ENCODE peak calls at places on chromosomes 16 and 17, in nine cellular contexts. O, X, C, Q, U, T, I, V and F are unnamed samples.

GRCh38 chr17:78605429-78605828 is 28.2 kb upstream of the DNAH17 start:
- DNase-seq in T (no peak), O (no peak), I (no peak), V (no peak), C (no peak), U (no peak), Q (no peak), X (no peak), F (no peak)

GRCh38 chr16:81544691-81545365 is 100.2 kb downstream of the CMIP start:
- DNase-seq in T (no peak), V (no peak), U (no peak), C (no peak), X (no peak), I (no peak), Q (no peak), O (no peak), F (no peak)

GRCh38 chr17:40035162-40035559 is 19.0 kb downstream of the MED24 start:
- DNase-seq in I (no peak), Q (peak), T (no peak), V (peak), C (no peak), U (no peak), O (peak), X (peak), F (peak)

GRCh38 chr17:62093188-62094155 is 28.4 kb upstream of the MED13 start:
- DNase-seq in O (peak), U (no peak), V (no peak), X (peak), I (peak), Q (peak), T (no peak), C (peak), F (peak)

GRCh38 chr16:28189237-28189636 is 22.5 kb downstream of the XPO6 start:
- DNase-seq in U (no peak), O (peak), V (no peak), Q (peak), T (no peak), X (no peak), C (peak), I (no peak), F (no peak)

GRCh38 chr16:50271148-50272041 is 5.0 kb downstream of the ADCY7 start:
- DNase-seq in U (no peak), V (no peak), C (no peak), I (no peak), O (no peak), T (no peak), X (no peak), Q (no peak), F (peak)

GRCh38 chr17:81455387-81455786 is 57.2 kb downstream of the ACTG1 start:
- DNase-seq in I (no peak), V (no peak), O (no peak), C (no peak), U (no peak), Q (no peak), T (no peak), X (no peak), F (no peak)

GRCh38 chr17:39634384-39634871 is 2.5 kb upstream of the STARD3 start:
- DNase-seq in U (no peak), C (peak), T (no peak), O (peak), X (peak), V (peak), Q (peak), I (no peak), F (peak)

GRCh38 chr16:21985524-21985923 is 15.4 kb downstream of the PDZD9 start:
- DNase-seq in C (no peak), X (no peak), O (no peak), U (no peak), T (no peak), Q (no peak), V (no peak), I (no peak), F (no peak)

GRCh38 chr16:78045865-78046581 is 23.7 kb downstream of the CLEC3A start:
- DNase-seq in U (peak), X (peak), V (no peak), I (no peak), T (peak), O (peak), Q (peak), C (peak), F (peak)